ENCODE peak calls at places on chromosomes 5 and 9, in five cellular contexts. W is H9, A is HFFc6, Y is BJ, O is epithelial cell of esophagus. R is an unnamed sample.

GRCh38 chr9:16705121-16705604 is 165.3 kb downstream of the BNC2 start:
- DNase-seq in W (peak), A (peak), Y (peak), O (peak), R (no peak)

GRCh38 chr5:42924226-42924625 is 112.5 kb upstream of the SELENOP start:
- DNase-seq in W (no peak), A (no peak), Y (no peak), O (no peak), R (no peak)

GRCh38 chr9:34337404-34337803 is 8.0 kb downstream of the NUDT2 start:
- DNase-seq in W (no peak), A (no peak), Y (no peak), O (peak), R (no peak)

GRCh38 chr9:88660611-88661010 is 125.6 kb downstream of the NXNL2 start:
- DNase-seq in W (peak), A (peak), Y (no peak), O (peak), R (no peak)

GRCh38 chr5:61625682-61626620 is 293.9 kb downstream of the ZSWIM6 start:
- DNase-seq in W (peak), A (no peak), Y (no peak), O (peak), R (no peak)

GRCh38 chr9:27457445-27457844 is 66.6 kb upstream of the IFNK start:
- DNase-seq in W (peak), A (no peak), Y (no peak), O (no peak), R (no peak)

GRCh38 chr5:73417307-73418035 is 31.1 kb downstream of the FOXD1 start:
- DNase-seq in W (no peak), A (no peak), Y (no peak), O (no peak), R (no peak)

GRCh38 chr9:123368481-123369153 is 12.6 kb downstream of the CRB2 start:
- DNase-seq in W (no peak), A (no peak), Y (no peak), O (no peak), R (no peak)

GRCh38 chr9:137316012-137316981 is 14.2 kb upstream of the NRARP start:
- DNase-seq in W (peak), A (no peak), Y (no peak), O (peak), R (no peak)

GRCh38 chr5:138032028-138032571 is 779 bp downstream of the FAM13B start:
- DNase-seq in W (peak), A (peak), Y (no peak), O (peak), R (no peak)

GRCh38 chr5:133919148-133920136 is 49.0 kb downstream of the C5orf15 start:
- DNase-seq in W (no peak), A (no peak), Y (no peak), O (no peak), R (no peak)

GRCh38 chr5:133916914-133917313 is 51.5 kb downstream of the C5orf15 start:
- DNase-seq in W (no peak), A (no peak), Y (no peak), O (no peak), R (no peak)

GRCh38 chr5:133916479-133916878 is 51.9 kb downstream of the C5orf15 start:
- DNase-seq in W (no peak), A (no peak), Y (no peak), O (no peak), R (no peak)

GRCh38 chr5:133918731-133919130 is 49.7 kb downstream of the C5orf15 start:
- DNase-seq in W (no peak), A (no peak), Y (no peak), O (no peak), R (no peak)

DNA sequence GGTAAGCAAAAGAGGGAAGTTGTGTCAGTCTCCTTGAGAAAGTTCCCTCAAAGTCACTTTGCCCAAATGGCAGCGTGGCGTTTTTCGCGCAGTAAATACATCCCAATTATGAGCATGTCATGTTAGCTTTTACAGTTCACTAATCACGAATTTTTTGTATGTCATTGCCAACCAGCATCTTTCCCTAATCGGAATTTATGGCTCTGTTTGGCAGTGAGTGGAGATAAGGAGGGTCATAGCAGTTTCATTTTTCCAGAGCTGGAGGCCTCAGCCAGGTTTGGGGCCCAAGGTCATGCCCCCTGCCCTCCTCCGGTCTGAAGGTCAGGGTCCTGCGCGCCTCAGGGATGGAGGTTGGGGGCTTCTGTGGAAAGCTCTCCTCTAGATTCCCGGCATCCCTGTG is 50.1 kb downstream of the C5orf15 start:
- DNase-seq in W (no peak), A (no peak), Y (no peak), O (no peak), R (no peak)
- TF ChIP-seq CTCF in W (no peak), A (no peak), Y (no peak), O (no peak), R (no peak)

DNA sequence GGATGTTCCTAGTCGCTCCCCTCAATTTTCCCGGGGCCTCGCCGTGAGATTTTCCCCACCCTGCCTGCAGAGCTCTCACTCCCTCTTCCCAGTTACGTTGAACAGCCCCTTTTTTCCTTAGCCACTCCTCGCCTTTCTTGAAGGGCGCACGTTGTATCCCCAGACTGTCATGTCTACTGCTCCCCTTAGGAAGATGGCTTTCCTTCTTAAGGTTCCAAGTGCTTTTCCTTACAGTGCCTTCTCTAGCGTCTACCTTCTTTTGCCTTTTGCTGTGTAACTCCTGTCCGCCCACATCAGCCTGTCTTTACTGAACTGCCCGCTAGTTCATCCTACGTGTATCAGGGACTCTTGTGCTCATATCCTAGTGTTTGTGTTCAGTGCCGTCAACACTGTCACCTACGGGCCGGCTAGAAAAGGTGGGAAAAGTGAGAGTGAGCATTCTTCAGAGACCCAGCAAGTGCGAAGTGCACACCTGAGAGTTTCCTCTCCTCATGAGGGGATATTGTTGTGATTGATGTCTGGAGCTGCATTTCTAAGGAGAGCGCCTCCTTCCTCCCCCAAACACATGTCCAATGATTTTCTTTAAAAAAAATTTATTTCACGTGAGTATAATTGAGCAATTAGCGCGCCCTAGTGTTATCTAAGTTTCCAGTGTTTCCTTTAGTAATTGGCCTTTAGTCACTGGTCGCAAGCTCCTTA is 764 bp downstream of the CAMLG start:
- DNase-seq in W (peak), A (peak), Y (no peak), O (peak), R (peak)
- TF ChIP-seq CTCF in W (peak), A (peak), Y (peak), O (peak), R (peak)

GRCh38 chr9:133420392-133420827 is 1.8 kb upstream of the ADAMTS13 start:
- DNase-seq in W (no peak), A (no peak), Y (no peak), O (no peak), R (no peak)

GRCh38 chr9:133423216-133423615 is 1.0 kb downstream of the ADAMTS13 start:
- DNase-seq in W (no peak), A (no peak), Y (no peak), O (no peak), R (no peak)

GRCh38 chr9:133424187-133424586 is 2.0 kb downstream of the ADAMTS13 start:
- DNase-seq in W (no peak), A (no peak), Y (no peak), O (no peak), R (no peak)

GRCh38 chr9:133419005-133419404 is 1.2 kb upstream of the REXO4 start:
- DNase-seq in W (no peak), A (no peak), Y (no peak), O (peak), R (no peak)

GRCh38 chr9:133421615-133422542 is at the start of gene ADAMTS13:
- DNase-seq in W (peak), A (no peak), Y (no peak), O (peak), R (no peak)
- TF ChIP-seq CTCF in W (peak), A (peak), Y (no peak), O (no peak), R (peak)

DNA sequence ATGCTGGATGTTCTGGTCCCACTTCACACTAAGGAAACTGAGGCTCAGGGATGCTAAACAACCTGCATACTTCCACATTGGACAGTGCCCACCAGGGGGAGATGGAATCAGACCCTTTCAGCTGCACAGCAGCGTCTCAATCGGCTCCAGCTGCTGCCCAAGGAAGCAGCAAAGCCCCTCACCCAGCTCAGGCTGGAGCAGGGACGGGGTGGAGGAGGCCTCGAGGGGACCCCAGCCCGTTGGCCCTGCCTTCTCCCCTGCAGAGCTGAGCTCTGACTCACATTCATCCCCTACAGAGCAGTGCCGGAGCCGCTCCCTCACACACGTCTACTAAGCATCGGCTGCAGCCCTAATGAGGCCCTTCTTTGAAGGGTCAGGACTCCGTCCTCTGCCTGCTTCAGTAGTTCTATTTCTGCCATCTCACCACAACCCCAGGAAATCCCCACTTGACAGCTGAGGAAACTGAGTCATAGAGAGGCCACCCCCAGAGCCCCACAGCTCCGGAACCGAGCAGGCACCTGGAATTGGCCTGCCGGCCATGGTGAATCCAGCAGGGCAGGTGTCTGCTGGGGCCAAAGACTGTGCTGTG is 21.5 kb upstream of the SUSD3 start:
- DNase-seq in W (no peak), A (no peak), Y (no peak), O (no peak), R (peak)
- TF ChIP-seq CTCF in W (peak), A (peak), Y (no peak), O (no peak), R (peak)

DNA sequence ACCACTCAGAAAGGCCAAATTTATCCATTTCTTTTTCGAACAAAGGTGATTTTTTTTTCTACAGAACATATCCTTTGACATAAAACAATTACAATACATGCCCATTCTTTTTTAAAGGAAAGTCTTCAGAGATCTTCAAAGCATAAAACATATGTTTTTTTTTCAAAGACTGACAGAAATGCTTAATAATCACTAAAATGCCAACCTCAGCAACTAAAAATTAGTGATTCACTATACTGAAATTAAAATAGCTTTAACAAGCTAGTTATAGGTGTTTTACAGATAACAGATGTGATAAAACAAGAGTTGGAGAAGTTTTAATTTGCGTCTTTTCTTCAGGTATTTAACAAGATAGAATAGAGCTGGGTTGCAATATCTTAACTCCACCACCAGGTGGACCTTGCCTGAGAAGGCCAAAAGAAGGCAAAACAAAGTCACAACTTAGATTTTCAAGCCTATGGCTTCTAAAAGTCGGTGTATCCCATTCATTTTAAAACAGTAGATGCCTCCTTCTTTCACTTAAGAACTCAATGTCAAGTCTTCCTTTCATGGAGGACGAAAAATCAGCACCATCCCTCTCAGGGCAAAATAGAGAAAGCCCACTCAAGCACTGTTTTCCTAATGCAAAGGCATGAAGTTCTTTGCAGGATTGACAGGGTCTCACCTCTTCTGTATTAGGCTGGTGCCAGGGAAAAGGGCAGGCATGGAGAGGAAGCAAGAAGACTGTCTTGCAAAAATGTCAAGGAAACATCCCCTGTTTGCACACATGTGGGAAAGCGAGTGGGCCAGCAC is 31.1 kb upstream of the CPLX2 start:
- DNase-seq in W (no peak), A (peak), Y (no peak), O (peak), R (no peak)
- TF ChIP-seq CTCF in W (peak), A (peak), Y (peak), O (peak), R (peak)

GRCh38 chr5:148457183-148457620 is 73.4 kb downstream of the FBXO38 start:
- DNase-seq in W (no peak), A (no peak), Y (no peak), O (peak), R (no peak)
- TF ChIP-seq CTCF in W (peak), A (peak), Y (peak), O (peak), R (peak)

GRCh38 chr9:125241000-125241862 is at the start of gene HSPA5:
- DNase-seq in W (peak), A (peak), Y (peak), O (peak), R (peak)
- TF ChIP-seq CTCF in W (peak), A (peak), Y (peak), O (peak), R (peak)